ENCODE peak calls at places on chromosomes 3 and 15, in seven cellular contexts. B is left ventricle myocardium inferior; X is activated CD4-positive, CD25-positive, alpha-beta regulatory T cell treated with anti-CD3 and anti-CD28 coated beads, Interleukin-2, amount 50 U/mL, for 72 hours; E is NCI-H1105; M is retinal pigment epithelial cell; W is activated T-helper 1 cell treated with Interleukin-2 at 50 U/mL for 16 hours; Y is upper lobe of left lung. P is an unnamed sample.
A peak's percentile ranks its signal among the peaks of the same experiment; 100 is the strongest.

GRCh38 chr3:51953445-51953844 is 1.7 kb upstream of the GPR62 start:
- DNase-seq in B (no peak), X (no peak), E (no peak), M (no peak), W (no peak), Y (no peak), P (no peak)

GRCh38 chr15:52338891-52339290 is 43.3 kb upstream of the MYO5C start:
- DNase-seq in B (no peak), X (no peak), E (no peak), M (no peak), W (no peak), Y (no peak), P (no peak)

GRCh38 chr3:43217206-43217605 is 69.1 kb upstream of the SNRK start:
- DNase-seq in B (no peak), X (no peak), E (no peak), M (no peak), W (no peak), Y (no peak), P (no peak)

GRCh38 chr3:29764603-29765254 is 483.9 kb downstream of the RBMS3 start:
- DNase-seq in B (no peak), X (no peak), E (peak; percentile 63), M (peak; percentile 80), W (no peak), Y (no peak), P (peak; percentile 61)

GRCh38 chr3:169344465-169344864 is 319.0 kb downstream of the MECOM start:
- DNase-seq in B (no peak), X (no peak), E (no peak), M (no peak), W (no peak), Y (no peak), P (no peak)

GRCh38 chr3:184305577-184305976 is 6.5 kb downstream of the PSMD2 start:
- DNase-seq in B (no peak), X (no peak), E (no peak), M (no peak), W (no peak), Y (no peak), P (no peak)

GRCh38 chr3:39000008-39000450 is 51.7 kb downstream of the SCN11A start:
- DNase-seq in B (no peak), X (no peak), E (peak; percentile 30), M (peak; percentile 33), W (no peak), Y (no peak), P (no peak)

GRCh38 chr3:141050913-141051632 is at the start of gene SPSB4:
- DNase-seq in B (peak; percentile 78), X (no peak), E (peak; percentile 77), M (peak; percentile 5), W (no peak), Y (peak; percentile 92), P (peak; percentile 50)

GRCh38 chr15:90479656-90480055 is 50.1 kb upstream of the CRTC3 start:
- DNase-seq in B (no peak), X (no peak), E (no peak), M (no peak), W (no peak), Y (no peak), P (no peak)

GRCh38 chr15:33013827-33014445 is 180.6 kb downstream of the FMN1 start:
- DNase-seq in B (no peak), X (no peak), E (no peak), M (no peak), W (no peak), Y (no peak), P (no peak)

GRCh38 chr15:98485451-98485850 is 162.9 kb upstream of the IGF1R start:
- DNase-seq in B (no peak), X (no peak), E (no peak), M (no peak), W (no peak), Y (no peak), P (no peak)

GRCh38 chr3:4163006-4163405 is 140.2 kb upstream of the SETMAR start:
- DNase-seq in B (no peak), X (no peak), E (no peak), M (no peak), W (no peak), Y (no peak), P (no peak)

GRCh38 chr3:116285781-116286180 is 159.5 kb downstream of the LSAMP start:
- DNase-seq in B (no peak), X (no peak), E (no peak), M (no peak), W (no peak), Y (no peak), P (no peak)

P was measured in testis.